ENCODE peak calls at places on chromosomes 3 and 15, in nine cellular contexts. X, M, F, I, N, S, O, W and R are unnamed samples.

GRCh38 chr3:20055020-20055775 is 15.0 kb downstream of the KAT2B start:
- DNase-seq in X (peak; percentile 62), M (no peak), F (no peak), I (peak; percentile 65), N (peak; percentile 5), S (no peak), O (peak; percentile 22), W (peak; percentile 23), R (no peak)

GRCh38 chr3:58210761-58211477 is at the start of gene DNASE1L3:
- DNase-seq in X (no peak), M (no peak), F (no peak), I (no peak), N (no peak), S (no peak), O (no peak), W (no peak), R (no peak)

GRCh38 chr3:61627768-61628185 is 66.4 kb downstream of the PTPRG start:
- DNase-seq in X (no peak), M (no peak), F (peak; percentile 52), I (no peak), N (peak; percentile 89), S (peak; percentile 16), O (no peak), W (no peak), R (peak; percentile 57)

GRCh38 chr3:108552267-108553159 is 36.7 kb downstream of the CIP2A start:
- DNase-seq in X (peak; percentile 28), M (peak; percentile 19), F (no peak), I (peak; percentile 47), N (peak; percentile 65), S (peak; percentile 76), O (peak; percentile 69), W (peak; percentile 11), R (peak; percentile 64)

GRCh38 chr3:129095285-129095684 is 26.3 kb downstream of the RAB43 start:
- DNase-seq in X (no peak), M (no peak), F (no peak), I (no peak), N (no peak), S (no peak), O (no peak), W (no peak), R (no peak)

GRCh38 chr3:149576071-149576564 is 81.7 kb downstream of the WWTR1 start:
- DNase-seq in X (no peak), M (peak; percentile 86), F (peak; percentile 73), I (no peak), N (peak; percentile 97), S (peak; percentile 98), O (peak; percentile 62), W (no peak), R (peak; percentile 59)

GRCh38 chr15:92365079-92365478 is 28.6 kb upstream of the ST8SIA2 start:
- DNase-seq in X (no peak), M (no peak), F (no peak), I (no peak), N (no peak), S (no peak), O (no peak), W (no peak), R (peak; percentile 69)

GRCh38 chr3:192957441-192957951 is 39.8 kb upstream of the MB21D2 start:
- DNase-seq in X (no peak), M (no peak), F (no peak), I (no peak), N (peak; percentile 93), S (peak; percentile 74), O (no peak), W (no peak), R (peak; percentile 47)

GRCh38 chr15:94008101-94009080 is 223.0 kb upstream of the MCTP2 start:
- DNase-seq in X (no peak), M (no peak), F (no peak), I (no peak), N (no peak), S (no peak), O (no peak), W (no peak), R (no peak)

GRCh38 chr3:97971679-97972567 is at the start of gene RIOX2:
- DNase-seq in X (peak; percentile 79), M (peak; percentile 32), F (peak; percentile 86), I (peak; percentile 85), N (peak; percentile 90), S (peak; percentile 82), O (peak; percentile 79), W (peak; percentile 90), R (peak; percentile 87)

GRCh38 chr3:9211155-9211950 is 38.1 kb downstream of the SRGAP3 start:
- DNase-seq in X (no peak), M (no peak), F (no peak), I (no peak), N (peak; percentile 65), S (peak; percentile 55), O (no peak), W (peak; percentile 36), R (no peak)

GRCh38 chr15:90036343-90036742 is 35.2 kb downstream of the ZNF710 start:
- DNase-seq in X (no peak), M (no peak), F (no peak), I (no peak), N (no peak), S (no peak), O (no peak), W (no peak), R (no peak)

GRCh38 chr3:98513136-98513535 is 9.6 kb downstream of the CLDND1 start:
- DNase-seq in X (no peak), M (peak; percentile 75), F (peak; percentile 81), I (no peak), N (peak; percentile 64), S (peak; percentile 89), O (no peak), W (no peak), R (no peak)

GRCh38 chr3:25587094-25587493 is 77.6 kb downstream of the TOP2B start:
- DNase-seq in X (no peak), M (no peak), F (no peak), I (peak; percentile 14), N (no peak), S (no peak), O (no peak), W (no peak), R (no peak)

GRCh38 chr3:109081746-109082510 is 36.0 kb downstream of the MORC1 start:
- DNase-seq in X (peak; percentile 39), M (peak; percentile 48), F (peak; percentile 41), I (peak; percentile 76), N (peak; percentile 51), S (peak; percentile 57), O (peak; percentile 85), W (peak; percentile 34), R (peak; percentile 70)

DNA sequence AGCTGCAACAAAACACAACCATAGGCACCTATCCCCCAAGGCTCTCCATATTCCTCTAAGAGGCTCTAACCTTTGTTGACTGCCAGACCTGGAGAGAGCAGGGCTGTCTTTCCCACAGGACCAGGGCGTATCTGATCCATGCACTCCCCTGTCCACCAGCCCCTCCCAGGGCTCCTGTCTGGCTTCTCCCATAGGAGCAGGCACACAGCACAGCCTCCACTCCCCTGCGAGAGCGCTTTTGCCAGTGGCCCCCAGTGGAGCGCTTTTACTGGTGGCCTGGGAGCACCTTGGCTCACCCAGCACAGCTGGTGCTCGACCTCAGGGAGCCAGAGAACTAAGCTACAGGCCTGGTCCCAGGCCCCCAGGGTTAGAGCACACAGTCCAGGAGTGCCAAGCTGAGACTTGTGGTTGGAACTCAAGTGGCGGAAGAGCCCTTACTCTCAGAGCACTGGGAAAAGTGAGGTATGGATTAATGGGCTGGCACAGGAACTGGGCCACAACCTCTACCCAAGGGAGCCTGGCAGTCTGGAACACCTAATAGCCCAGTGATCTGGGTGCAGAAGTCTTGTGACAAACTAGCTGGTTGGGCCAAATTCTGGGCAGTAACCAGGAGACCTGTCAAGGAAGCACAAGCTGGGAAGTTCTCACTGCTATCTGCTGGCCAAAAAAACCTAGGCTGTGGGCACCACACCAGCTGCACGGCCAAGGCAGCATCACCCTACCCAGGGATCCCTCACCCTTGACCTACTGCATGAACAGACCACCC is 79.6 kb downstream of the PPP2R3A start:
- DNase-seq in X (no peak), M (no peak), F (no peak), I (no peak), N (no peak), S (no peak), O (no peak), W (no peak), R (no peak)
- H3K9me2 ChIP-seq in X (no peaks in the 10 kb centered on the region), M (no peaks in the 10 kb centered on the region), F (no peaks in the 10 kb centered on the region), I (no peaks in the 10 kb centered on the region), N (no peaks in the 10 kb centered on the region), S (no peaks in the 10 kb centered on the region), O (no peaks in the 10 kb centered on the region), W (no peaks in the 10 kb centered on the region), R (no peaks in the 10 kb centered on the region)

DNA sequence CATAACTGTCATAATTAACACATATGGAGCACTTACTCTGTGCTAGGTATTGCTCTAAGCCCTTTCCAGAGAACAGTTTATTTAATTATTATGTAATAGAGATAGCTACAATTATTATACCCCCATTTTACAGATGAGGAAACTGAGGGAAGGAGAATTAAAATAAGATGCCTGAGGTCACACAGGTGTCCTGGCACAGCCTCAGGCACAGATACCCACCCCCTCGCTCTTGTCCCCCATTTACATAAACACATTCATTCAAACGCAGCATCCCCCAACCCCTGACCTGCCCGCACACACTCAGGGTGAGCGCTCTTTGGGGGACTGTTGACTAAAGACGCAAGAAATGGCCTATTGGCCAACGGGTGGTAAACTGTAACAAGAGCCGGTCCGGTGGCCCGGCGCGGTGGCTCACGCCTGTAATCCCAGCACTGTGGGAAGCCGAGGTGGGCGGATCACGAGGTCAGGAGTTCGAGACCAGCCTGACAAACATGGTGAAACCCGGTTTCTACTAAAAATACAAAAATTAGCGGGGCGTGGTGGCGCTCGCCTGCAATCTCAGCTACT is 2.1 kb upstream of the ISL2 start:
- DNase-seq in X (no peak), M (no peak), F (no peak), I (no peak), N (no peak), S (no peak), O (no peak), W (no peak), R (no peak)
- H3K9me2 ChIP-seq in X (no peaks in the 10 kb centered on the region), M (no peaks in the 10 kb centered on the region), F (no peaks in the 10 kb centered on the region), I (no peaks in the 10 kb centered on the region), N (no peaks in the 10 kb centered on the region), S (no peaks in the 10 kb centered on the region), O (no peaks in the 10 kb centered on the region), W (no peaks in the 10 kb centered on the region), R (no peaks in the 10 kb centered on the region)

GRCh38 chr3:171193693-171194092 is 167.2 kb upstream of the SLC2A2 start:
- DNase-seq in X (no peak), M (no peak), F (no peak), I (no peak), N (no peak), S (peak; percentile 66), O (no peak), W (no peak), R (no peak)
- H3K9me2 ChIP-seq in X (no peaks in the 10 kb centered on the region), M (no peaks in the 10 kb centered on the region), F (no peaks in the 10 kb centered on the region), I (no peaks in the 10 kb centered on the region), N (no peaks in the 10 kb centered on the region), S (no peaks in the 10 kb centered on the region), O (no peaks in the 10 kb centered on the region), W (no peaks in the 10 kb centered on the region), R (no peaks in the 10 kb centered on the region)

GRCh38 chr15:76793162-76793561 is 112.0 kb downstream of the SCAPER start:
- DNase-seq in X (no peak), M (no peak), F (no peak), I (no peak), N (no peak), S (no peak), O (peak; percentile 57), W (no peak), R (no peak)

DNA sequence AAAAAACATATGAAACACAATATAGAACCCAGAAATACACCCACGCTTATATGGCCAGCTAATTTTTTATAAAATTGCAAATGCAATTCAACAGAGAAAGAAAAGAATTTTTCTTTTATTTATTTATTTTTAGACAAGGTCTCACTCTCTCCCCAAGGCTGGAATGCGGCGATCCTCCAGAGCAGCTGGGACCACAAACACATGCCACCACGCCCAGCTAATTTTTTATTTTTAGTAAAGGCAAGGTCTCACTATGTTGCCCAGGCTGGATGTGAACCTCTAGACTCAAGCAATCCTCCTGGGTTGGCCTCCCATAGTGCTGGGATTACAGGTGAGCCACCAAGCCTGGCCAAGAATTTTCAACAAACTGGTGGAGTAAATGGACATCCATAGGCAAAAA is 117.9 kb downstream of the SCAPER start:
- DNase-seq in X (no peak), M (no peak), F (no peak), I (no peak), N (no peak), S (no peak), O (no peak), W (no peak), R (no peak)
- H3K9me2 ChIP-seq in X (no peaks in the 10 kb centered on the region), M (no peaks in the 10 kb centered on the region), F (no peaks in the 10 kb centered on the region), I (no peaks in the 10 kb centered on the region), N (peaks cover 2% of the 10 kb centered on the region), S (no peaks in the 10 kb centered on the region), O (peaks cover 3% of the 10 kb centered on the region), W (no peaks in the 10 kb centered on the region), R (no peaks in the 10 kb centered on the region)